ENCODE peak calls at places on chromosome 7, in seven cellular contexts. X is GM12878, G is HCT116, S is K562, N is SK-N-SH, H is H1, I is HepG2. D is an unnamed sample.
A peak's percentile ranks its signal among the peaks of the same experiment; 100 is the strongest.

GRCh38 chr7:102146122-102146521 is 140.5 kb upstream of the SH2B2 start:
- DNase-seq in X (no peak), G (no peak), S (no peak), N (no peak), H (no peak), I (no peak), D (no peak)

GRCh38 chr7:106622654-106623314 is 38.2 kb downstream of the CCDC71L start:
- DNase-seq in X (no peak), G (no peak), S (no peak), N (no peak), H (no peak), I (no peak), D (no peak)

GRCh38 chr7:45920543-45921380 is at the start of gene IGFBP3:
- DNase-seq in X (no peak), G (no peak), S (no peak), N (peak; percentile 90), H (peak; percentile 76), I (no peak), D (peak; percentile 73)

GRCh38 chr7:129792721-129793120 is 160.0 kb downstream of the UBE2H start:
- DNase-seq in X (no peak), G (no peak), S (no peak), N (peak; percentile 38), H (no peak), I (no peak), D (no peak)

GRCh38 chr7:137986252-137987010 is 15.5 kb downstream of the CREB3L2 start:
- DNase-seq in X (no peak), G (no peak), S (peak; percentile 71), N (no peak), H (no peak), I (peak; percentile 79), D (no peak)

GRCh38 chr7:115635367-115635766 is 395.2 kb downstream of the TFEC start:
- DNase-seq in X (no peak), G (no peak), S (no peak), N (no peak), H (no peak), I (no peak), D (no peak)

GRCh38 chr7:135508853-135509588 is 881 bp downstream of the CNOT4 start:
- DNase-seq in X (peak; percentile 13), G (no peak), S (peak; percentile 70), N (peak; percentile 58), H (no peak), I (peak; percentile 38), D (no peak)

GRCh38 chr7:123494193-123494796 is 40.1 kb downstream of the IQUB start:
- DNase-seq in X (no peak), G (peak; percentile 21), S (peak; percentile 81), N (peak; percentile 41), H (no peak), I (peak; percentile 27), D (peak; percentile 1)

GRCh38 chr7:40219917-40220316 is 85.1 kb downstream of the SUGCT start:
- DNase-seq in X (no peak), G (no peak), S (no peak), N (no peak), H (no peak), I (no peak), D (no peak)

GRCh38 chr7:184768-185264 is 7.6 kb upstream of the FAM20C start:
- DNase-seq in X (no peak), G (no peak), S (no peak), N (no peak), H (no peak), I (no peak), D (no peak)

GRCh38 chr7:128268233-128268632 is 27.2 kb downstream of the LEP start:
- DNase-seq in X (no peak), G (no peak), S (no peak), N (no peak), H (no peak), I (no peak), D (no peak)

GRCh38 chr7:88095-88926 is 104.1 kb upstream of the FAM20C start:
- DNase-seq in X (no peak), G (no peak), S (no peak), N (no peak), H (peak; percentile 62), I (no peak), D (no peak)

GRCh38 chr7:27535795-27536194 is 126.9 kb downstream of the HIBADH start:
- DNase-seq in X (no peak), G (no peak), S (no peak), N (no peak), H (no peak), I (no peak), D (no peak)

GRCh38 chr7:130486114-130486962 is 5.5 kb upstream of the MEST start:
- DNase-seq in X (no peak), G (peak; percentile 78), S (peak; percentile 58), N (peak; percentile 36), H (peak; percentile 87), I (peak; percentile 78), D (no peak)

GRCh38 chr7:157097569-157097968 is 41.2 kb upstream of the UBE3C start:
- DNase-seq in X (no peak), G (no peak), S (no peak), N (no peak), H (no peak), I (no peak), D (no peak)

GRCh38 chr7:8260871-8261707 is 878 bp downstream of the ICA1 start:
- DNase-seq in X (no peak), G (no peak), S (peak; percentile 72), N (peak; percentile 74), H (no peak), I (no peak), D (peak; percentile 74)

GRCh38 chr7:22331704-22332103 is 25.2 kb downstream of the RAPGEF5 start:
- DNase-seq in X (no peak), G (no peak), S (no peak), N (no peak), H (no peak), I (no peak), D (no peak)

GRCh38 chr7:134691820-134692705 is 45.4 kb downstream of the BPGM start:
- DNase-seq in X (no peak), G (no peak), S (no peak), N (no peak), H (no peak), I (no peak), D (no peak)

GRCh38 chr7:142632291-142633134 is 116.8 kb upstream of the PRSS1 start:
- DNase-seq in X (peak; percentile 32), G (peak; percentile 63), S (peak; percentile 80), N (peak; percentile 87), H (peak; percentile 81), I (peak; percentile 32), D (peak; percentile 73)

GRCh38 chr7:67608806-67609205 is 612.2 kb downstream of the TYW1 start:
- DNase-seq in X (no peak), G (no peak), S (no peak), N (no peak), H (no peak), I (no peak), D (no peak)

GRCh38 chr7:157676001-157676400 is 339.2 kb downstream of the DNAJB6 start:
- DNase-seq in X (no peak), G (no peak), S (no peak), N (no peak), H (peak; percentile 51), I (no peak), D (no peak)

GRCh38 chr7:76340617-76341131 is 18.1 kb downstream of the YWHAG start:
- DNase-seq in X (no peak), G (no peak), S (peak; percentile 44), N (no peak), H (no peak), I (no peak), D (no peak)

GRCh38 chr7:22385326-22385725 is 28.4 kb upstream of the RAPGEF5 start:
- DNase-seq in X (no peak), G (no peak), S (no peak), N (no peak), H (no peak), I (no peak), D (no peak)

GRCh38 chr7:28558236-28558635 is 145.9 kb downstream of the CREB5 start:
- DNase-seq in X (no peak), G (no peak), S (no peak), N (no peak), H (no peak), I (no peak), D (peak; percentile 37)

GRCh38 chr7:54811016-54811924 is 52.3 kb upstream of the SEC61G start:
- DNase-seq in X (no peak), G (no peak), S (no peak), N (no peak), H (no peak), I (no peak), D (no peak)

GRCh38 chr7:132084776-132085388 is 491.4 kb downstream of the PLXNA4 start:
- DNase-seq in X (no peak), G (peak; percentile 19), S (peak; percentile 53), N (no peak), H (no peak), I (peak; percentile 21), D (peak; percentile 58)
- TF ChIP-seq JUND in X (no peak), G (no peak), S (no peak), N (no peak), H (no peak), I (no peak), D (no peak)

GRCh38 chr7:156029460-156030007 is 217.3 kb upstream of the SHH start:
- DNase-seq in X (no peak), G (no peak), S (no peak), N (no peak), H (peak; percentile 14), I (no peak), D (no peak)
- TF ChIP-seq JUND in X (no peak), G (no peak), S (no peak), N (no peak), H (no peak), I (no peak), D (no peak)

GRCh38 chr7:30705008-30705407 is 22.8 kb upstream of the CRHR2 start:
- DNase-seq in X (no peak), G (no peak), S (no peak), N (no peak), H (no peak), I (no peak), D (peak; percentile 74)
- TF ChIP-seq JUND in X (no peak), G (no peak), S (no peak), N (no peak), H (no peak), I (no peak), D (no peak)

GRCh38 chr7:112531675-112532074 is 50.9 kb downstream of the LSMEM1 start:
- DNase-seq in X (no peak), G (no peak), S (no peak), N (no peak), H (no peak), I (no peak), D (no peak)
- TF ChIP-seq JUND in X (no peak), G (no peak), S (no peak), N (no peak), H (no peak), I (no peak), D (no peak)

D was measured in T47D.